ENCODE peak calls at places on chromosomes 3 and 15, in six cellular contexts. G is MM.1S, D is neural progenitor cell, R is GM23248, A is GM23338, Y is SK-N-SH. O is an unnamed sample.
A peak's percentile ranks its signal among the peaks of the same experiment; 100 is the strongest.

GRCh38 chr3:192054881-192055280 is 593.9 kb downstream of the PYDC2 start:
- DNase-seq in A (no peak), R (no peak), D (no peak), Y (no peak), G (no peak), O (peak; percentile 49)

GRCh38 chr3:33060609-33061337 is 36.2 kb downstream of the GLB1 start:
- DNase-seq in Y (no peak), G (no peak), D (no peak), R (no peak), A (no peak), O (no peak)

GRCh38 chr3:55622733-55623132 is 135.6 kb upstream of the WNT5A start:
- DNase-seq in R (peak; percentile 35), A (no peak), D (no peak), Y (no peak), G (no peak), O (no peak)

GRCh38 chr15:51380999-51381806 is 39.7 kb downstream of the GLDN start:
- DNase-seq in D (peak; percentile 87), R (peak; percentile 87), A (peak; percentile 86), G (peak; percentile 79), Y (peak; percentile 78), O (peak; percentile 77)

GRCh38 chr3:141266186-141266585 is 34.6 kb downstream of the PXYLP1 start:
- DNase-seq in Y (no peak), R (no peak), D (no peak), G (no peak), A (no peak), O (no peak)

GRCh38 chr3:17985658-17986392 is 243.4 kb upstream of the TBC1D5 start:
- DNase-seq in G (no peak), R (no peak), D (no peak), A (no peak), Y (no peak), O (peak; percentile 40)

GRCh38 chr15:33587773-33588172 is 277.0 kb downstream of the RYR3 start:
- DNase-seq in R (peak; percentile 84), D (no peak), Y (no peak), G (no peak), A (no peak), O (no peak)

GRCh38 chr3:42507751-42508335 is 5.4 kb downstream of the VIPR1 start:
- DNase-seq in A (no peak), G (no peak), D (no peak), Y (no peak), R (no peak), O (no peak)

GRCh38 chr3:21328982-21329381 is 422.0 kb downstream of the ZNF385D start:
- DNase-seq in G (no peak), D (no peak), Y (peak; percentile 11), A (no peak), R (no peak), O (no peak)

GRCh38 chr3:21331321-21331720 is 419.7 kb downstream of the ZNF385D start:
- DNase-seq in D (no peak), R (peak; percentile 9), G (no peak), Y (no peak), A (no peak), O (no peak)

GRCh38 chr3:21330293-21330692 is 420.7 kb downstream of the ZNF385D start:
- DNase-seq in D (no peak), A (no peak), R (no peak), G (peak; percentile 91), Y (no peak), O (peak; percentile 17)

GRCh38 chr3:21326704-21327103 is 424.3 kb downstream of the ZNF385D start:
- DNase-seq in G (no peak), A (no peak), Y (no peak), D (peak; percentile 4), R (peak; percentile 68), O (no peak)
- TF ChIP-seq EZH2phosphoT487 in G (no peak), A (no peak), Y (no peak), D (no peak), R (no peak), O (no peak)

GRCh38 chr3:177145402-177145801 is 51.9 kb downstream of the TBL1XR1 start:
- DNase-seq in A (no peak), R (no peak), Y (no peak), G (peak; percentile 69), D (no peak), O (no peak)

GRCh38 chr3:177141899-177142651 is 55.2 kb downstream of the TBL1XR1 start:
- DNase-seq in Y (no peak), A (no peak), D (no peak), R (no peak), G (peak; percentile 42), O (no peak)

GRCh38 chr3:177146646-177147045 is 50.6 kb downstream of the TBL1XR1 start:
- DNase-seq in D (no peak), Y (no peak), G (peak; percentile 43), R (peak; percentile 70), A (no peak), O (peak; percentile 26)

GRCh38 chr3:177145954-177146353 is 51.3 kb downstream of the TBL1XR1 start:
- DNase-seq in R (no peak), Y (no peak), A (no peak), G (peak; percentile 68), D (no peak), O (no peak)

GRCh38 chr3:177144922-177145321 is 52.4 kb downstream of the TBL1XR1 start:
- DNase-seq in D (no peak), R (no peak), A (no peak), G (peak; percentile 97), Y (no peak), O (peak; percentile 38)
- H3F3A ChIP-seq in D (no peaks in the 10 kb centered on the region), R (peaks cover 26% of the 10 kb centered on the region), A (no peaks in the 10 kb centered on the region), G (peaks cover 68% of the 10 kb centered on the region), Y (peaks cover 26% of the 10 kb centered on the region), O (no peaks in the 10 kb centered on the region)

DNA sequence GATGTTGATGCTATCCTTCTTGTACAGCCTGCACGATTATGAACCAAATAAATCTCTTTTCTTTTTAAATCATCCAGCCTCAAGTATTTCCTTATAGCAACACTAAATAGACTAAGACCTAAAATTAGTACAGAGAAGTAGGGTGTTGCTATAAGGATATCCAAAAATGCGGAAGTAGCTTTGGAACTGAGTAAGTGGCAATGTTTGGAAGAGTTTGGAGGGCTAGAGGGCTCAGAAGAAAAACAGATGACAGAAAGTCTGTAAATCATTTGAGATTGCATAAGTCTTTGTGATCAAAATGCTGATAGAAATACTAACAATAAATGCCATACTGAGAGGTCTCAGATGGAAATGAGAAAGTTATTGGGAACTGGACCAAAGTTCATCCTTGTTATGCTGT is 894.9 kb downstream of the DIPK2A start:
- DNase-seq in G (no peak), D (no peak), Y (no peak), R (no peak), A (no peak), O (no peak)
- TF ChIP-seq EZH2phosphoT487 in G (no peak), D (no peak), Y (no peak), R (no peak), A (no peak), O (no peak)

DNA sequence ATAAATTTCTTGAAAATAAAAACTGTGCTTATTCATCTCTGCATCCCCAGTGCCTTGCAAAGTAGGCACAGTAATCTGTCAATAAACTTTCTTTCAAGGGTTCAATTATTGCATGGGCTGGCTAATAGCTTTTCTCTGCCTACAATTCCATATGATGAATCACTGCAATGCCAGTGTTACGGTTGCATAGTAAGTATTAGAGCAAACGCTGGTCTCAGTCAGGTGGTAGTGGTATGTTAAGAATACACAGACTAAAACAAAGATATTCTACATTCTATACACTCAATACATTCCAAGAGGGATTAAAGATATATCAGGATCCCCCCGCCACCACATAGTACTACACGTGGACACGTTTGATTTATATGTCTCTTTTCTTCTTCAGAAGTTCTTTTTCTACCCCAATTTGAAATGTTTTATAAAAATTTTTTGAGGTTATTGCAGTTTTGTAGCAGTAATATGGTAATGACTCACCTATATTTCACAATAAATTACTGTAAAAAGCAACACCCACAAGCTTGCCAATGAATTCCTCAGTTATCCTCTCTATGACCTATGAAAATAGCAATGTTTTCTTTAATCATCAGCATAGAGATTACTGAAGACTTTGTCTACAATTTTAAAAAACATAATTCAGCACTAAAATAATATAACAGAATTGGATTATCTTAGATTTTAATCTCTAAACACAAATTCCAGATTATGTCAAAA is 68.2 kb downstream of the CD200R1L start:
- DNase-seq in Y (no peak), A (no peak), D (no peak), G (no peak), R (peak; percentile 90), O (peak; percentile 86)
- H3F3A ChIP-seq in Y (peaks cover 25% of the 10 kb centered on the region), A (no peaks in the 10 kb centered on the region), D (no peaks in the 10 kb centered on the region), G (peaks cover 19% of the 10 kb centered on the region), R (peaks cover 78% of the 10 kb centered on the region), O (peaks cover 10% of the 10 kb centered on the region)

GRCh38 chr3:186320862-186321568 is 41.0 kb downstream of the DGKG start:
- DNase-seq in A (no peak), D (no peak), Y (no peak), R (peak; percentile 41), G (no peak), O (peak; percentile 33)
- TF ChIP-seq EZH2phosphoT487 in A (no peak), D (no peak), Y (no peak), R (no peak), G (no peak), O (no peak)

O was measured in PC-3.